ENCODE peak calls at places on chromosome 2, in nine cellular contexts. R is transverse colon, F is upper lobe of left lung, B is uterus, A is Peyer's patch, Y is tibial nerve, M is A549, G is gastrocnemius medialis, Q is adrenal gland. T is an unnamed sample.

GRCh38 chr2:57373530-57373929 is 673.1 kb upstream of the VRK2 start:
- DNase-seq in R (no peak), F (no peak), B (no peak), A (no peak), Y (no peak), M (no peak), G (no peak), Q (no peak), T (no peak)

GRCh38 chr2:185567940-185568339 is 170.7 kb upstream of the FSIP2 start:
- DNase-seq in R (no peak), F (no peak), B (no peak), A (no peak), Y (no peak), M (no peak), G (no peak), Q (no peak), T (no peak)

GRCh38 chr2:147030966-147031760 is 813.7 kb upstream of the ACVR2A start:
- DNase-seq in R (no peak), F (no peak), B (no peak), A (no peak), Y (no peak), M (no peak), G (no peak), Q (no peak), T (no peak)

GRCh38 chr2:152924219-152924618 is 205.8 kb downstream of the ARL6IP6 start:
- DNase-seq in R (no peak), F (no peak), B (no peak), A (no peak), Y (no peak), M (no peak), G (no peak), Q (no peak), T (no peak)

GRCh38 chr2:160052524-160052923 is 9.9 kb downstream of the PLA2R1 start:
- DNase-seq in R (no peak), F (no peak), B (no peak), A (no peak), Y (no peak), M (no peak), G (no peak), Q (no peak), T (no peak)

GRCh38 chr2:140178224-140178623 is 1398.0 kb upstream of the NXPH2 start:
- DNase-seq in R (no peak), F (no peak), B (no peak), A (no peak), Y (no peak), M (no peak), G (no peak), Q (no peak), T (no peak)

GRCh38 chr2:46798041-46798440 is 117.6 kb downstream of the MCFD2 start:
- DNase-seq in R (no peak), F (no peak), B (no peak), A (no peak), Y (no peak), M (no peak), G (no peak), Q (no peak), T (no peak)

GRCh38 chr2:216674376-216674775 is 21.0 kb downstream of the IGFBP5 start:
- DNase-seq in R (no peak), F (no peak), B (no peak), A (no peak), Y (no peak), M (no peak), G (no peak), Q (no peak), T (no peak)

GRCh38 chr2:5093518-5093917 is 598.7 kb upstream of the SOX11 start:
- DNase-seq in R (no peak), F (no peak), B (no peak), A (no peak), Y (no peak), M (no peak), G (no peak), Q (no peak), T (no peak)

GRCh38 chr2:37648316-37649011 is 23.0 kb downstream of the CDC42EP3 start:
- DNase-seq in R (peak; percentile 62), F (peak; percentile 64), B (no peak), A (peak; percentile 77), Y (peak; percentile 38), M (no peak), G (peak; percentile 85), Q (peak; percentile 54), T (no peak)

GRCh38 chr2:7057865-7058400 is 140.7 kb downstream of the RNF144A start:
- DNase-seq in R (no peak), F (no peak), B (no peak), A (no peak), Y (no peak), M (no peak), G (no peak), Q (no peak), T (no peak)

GRCh38 chr2:163553601-163554000 is 182.2 kb downstream of the FIGN start:
- DNase-seq in R (no peak), F (no peak), B (no peak), A (no peak), Y (no peak), M (no peak), G (no peak), Q (no peak), T (no peak)

GRCh38 chr2:158457826-158458616 is 1.3 kb downstream of the PKP4 start:
- DNase-seq in R (peak; percentile 85), F (peak; percentile 95), B (peak; percentile 52), A (peak; percentile 90), Y (peak; percentile 24), M (peak; percentile 65), G (no peak), Q (peak; percentile 85), T (peak; percentile 68)
- TF ChIP-seq POLR2A in R (peak; percentile 84), F (peak; percentile 73), B (peak; percentile 57), A (peak; percentile 87), Y (no peak), M (peak; percentile 57), G (peak; percentile 25), Q (peak; percentile 90), T (peak; percentile 12)

GRCh38 chr2:237674731-237675276 is 47.4 kb downstream of the LRRFIP1 start:
- DNase-seq in R (peak; percentile 88), F (peak; percentile 85), B (peak; percentile 84), A (peak; percentile 94), Y (peak; percentile 75), M (no peak), G (no peak), Q (peak; percentile 74), T (peak; percentile 74)
- TF ChIP-seq POLR2A in R (peak; percentile 27), F (peak; percentile 56), B (peak; percentile 60), A (no peak), Y (no peak), M (no peak), G (no peak), Q (no peak), T (peak; percentile 3)

GRCh38 chr2:226790436-226790835 is 9.2 kb downstream of the IRS1 start:
- DNase-seq in R (no peak), F (no peak), B (peak; percentile 28), A (no peak), Y (no peak), M (no peak), G (peak; percentile 25), Q (no peak), T (no peak)

GRCh38 chr2:226790006-226790405 is 9.6 kb downstream of the IRS1 start:
- DNase-seq in R (no peak), F (no peak), B (no peak), A (no peak), Y (no peak), M (no peak), G (no peak), Q (peak; percentile 59), T (no peak)

GRCh38 chr2:226792155-226792871 is 7.3 kb downstream of the IRS1 start:
- DNase-seq in R (no peak), F (no peak), B (no peak), A (no peak), Y (no peak), M (no peak), G (no peak), Q (no peak), T (no peak)

GRCh38 chr2:226791056-226791486 is 8.5 kb downstream of the IRS1 start:
- DNase-seq in R (peak; percentile 59), F (no peak), B (no peak), A (peak; percentile 84), Y (peak; percentile 55), M (no peak), G (peak; percentile 50), Q (no peak), T (no peak)

DNA sequence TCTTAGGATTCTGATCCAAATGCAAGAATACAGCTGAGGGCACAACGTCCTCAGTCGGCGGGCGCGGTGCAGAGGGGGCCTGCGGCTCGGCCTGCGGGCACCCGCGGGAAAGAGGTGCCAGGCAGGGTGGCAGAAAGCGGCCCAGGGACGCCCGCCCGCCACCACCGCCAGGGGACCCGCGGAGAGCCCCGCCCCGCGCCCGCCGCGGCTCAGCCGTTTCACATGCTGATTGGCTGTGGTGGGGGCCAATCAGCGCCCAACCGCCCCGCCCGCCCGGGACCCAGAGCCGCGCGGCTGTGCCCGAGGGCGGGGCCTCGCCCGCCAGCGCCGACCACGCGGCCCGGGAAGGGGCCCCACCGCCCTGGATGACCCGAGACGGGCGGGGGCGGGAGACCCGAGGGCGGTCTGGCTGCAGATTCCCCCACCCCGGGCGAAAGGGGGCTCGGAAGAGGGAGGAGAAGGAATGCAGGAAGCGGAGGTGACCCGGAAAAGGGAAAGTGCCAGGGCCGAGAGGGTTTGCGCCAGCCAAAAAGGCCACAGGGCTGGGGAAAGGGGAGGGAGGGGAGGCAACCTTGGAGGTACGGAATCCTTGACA is 8.0 kb downstream of the IRS1 start:
- DNase-seq in R (peak; percentile 93), F (peak; percentile 99), B (peak; percentile 88), A (peak; percentile 95), Y (peak; percentile 75), M (peak; percentile 92), G (peak; percentile 89), Q (peak; percentile 93), T (peak; percentile 89)
- TF ChIP-seq POLR2A in R (peak; percentile 53), F (peak; percentile 83), B (peak; percentile 73), A (peak; percentile 60), Y (peak; percentile 44), M (peak; percentile 43), G (peak; percentile 95), Q (peak; percentile 80), T (peak; percentile 29)

GRCh38 chr2:126657636-126658315 is 1.8 kb downstream of the GYPC start:
- DNase-seq in R (peak; percentile 77), F (peak; percentile 81), B (peak; percentile 80), A (peak; percentile 93), Y (peak; percentile 63), M (no peak), G (peak; percentile 87), Q (peak; percentile 94), T (peak; percentile 94)
- TF ChIP-seq POLR2A in R (peak; percentile 32), F (peak; percentile 64), B (no peak), A (no peak), Y (no peak), M (no peak), G (peak; percentile 72), Q (peak; percentile 88), T (no peak)

DNA sequence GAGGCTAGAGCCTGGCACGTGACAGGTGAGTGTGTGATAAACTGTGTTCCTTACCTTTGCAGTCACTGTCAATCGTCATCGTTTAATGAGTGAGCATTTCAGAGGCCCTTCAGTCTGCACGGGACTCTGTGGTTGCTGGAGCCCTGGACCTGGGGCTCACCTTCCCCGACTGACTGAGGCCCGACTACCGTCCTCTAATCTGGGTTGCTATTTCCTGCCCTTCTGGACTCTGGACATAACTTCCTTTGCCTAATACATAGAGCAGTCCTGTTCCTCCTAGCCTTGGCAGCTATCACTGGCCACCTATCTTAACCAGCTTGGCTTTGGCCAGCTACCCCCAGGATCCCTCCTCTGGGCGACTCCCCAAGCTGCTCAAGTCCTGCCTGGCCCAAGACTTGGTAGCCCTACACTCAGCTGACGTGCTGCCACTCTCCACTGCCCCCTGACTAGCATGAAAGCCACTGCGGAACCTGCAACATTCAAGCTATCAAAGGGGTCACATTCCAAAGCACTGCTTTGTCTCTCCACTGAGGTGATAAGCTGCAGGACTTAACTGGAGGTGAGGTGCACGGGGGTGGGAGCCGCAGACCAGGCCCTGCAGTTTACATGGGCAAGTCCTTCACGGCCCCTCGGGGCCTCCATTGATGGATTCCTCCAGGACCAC is 11.1 kb upstream of the RAB17 start:
- DNase-seq in R (no peak), F (no peak), B (no peak), A (no peak), Y (no peak), M (no peak), G (no peak), Q (no peak), T (no peak)
- TF ChIP-seq POLR2A in R (no peak), F (no peak), B (no peak), A (no peak), Y (no peak), M (no peak), G (no peak), Q (no peak), T (no peak)

T was measured in H54.